ENCODE peak calls at places on chromosomes 1 and 21, in five cellular contexts. P is right lobe of liver; Q is prostate gland; J is CD8-positive, alpha-beta memory T cell; F is left ventricle myocardium inferior. T is an unnamed sample. For H3K36me3, the result is how much of the 10 kb centered on the place peaks cover.

GRCh38 chr1:106268070-106268469 is 788.4 kb upstream of the PRMT6 start:
- DNase-seq in P (no peak), Q (no peak), J (no peak), F (no peak), T (no peak)

GRCh38 chr1:14143777-14144176 is 443.8 kb downstream of the PRDM2 start:
- DNase-seq in P (no peak), Q (no peak), J (no peak), F (no peak), T (no peak)

GRCh38 chr21:46393451-46393940 is 65.2 kb upstream of the DIP2A start:
- DNase-seq in P (no peak), Q (no peak), J (no peak), F (no peak), T (no peak)

GRCh38 chr1:189962171-189962570 is 515.5 kb downstream of the BRINP3 start:
- DNase-seq in P (no peak), Q (no peak), J (no peak), F (no peak), T (no peak)

GRCh38 chr21:32393677-32394001 is 827 bp upstream of the URB1 start:
- DNase-seq in P (no peak), Q (no peak), J (no peak), F (no peak), T (no peak)

GRCh38 chr1:16080422-16081150 is 7.1 kb upstream of the FAM131C start:
- DNase-seq in P (no peak), Q (no peak), J (no peak), F (no peak), T (no peak)

GRCh38 chr1:151867785-151868403 is 14.4 kb upstream of the THEM5 start:
- DNase-seq in P (no peak), Q (no peak), J (no peak), F (no peak), T (no peak)

GRCh38 chr1:214154596-214155261 is 126.2 kb upstream of the SMYD2 start:
- DNase-seq in P (no peak), Q (no peak), J (no peak), F (no peak), T (no peak)

GRCh38 chr1:30037251-30038118 is 685.9 kb downstream of the MATN1 start:
- DNase-seq in P (no peak), Q (no peak), J (no peak), F (no peak), T (no peak)

GRCh38 chr1:35847935-35848565 is 35.0 kb upstream of the AGO1 start:
- DNase-seq in P (no peak), Q (no peak), J (no peak), F (no peak), T (no peak)

GRCh38 chr1:231369282-231369681 is 31.2 kb downstream of the SPRTN start:
- DNase-seq in P (no peak), Q (no peak), J (no peak), F (no peak), T (no peak)

GRCh38 chr1:218837051-218837450 is 336.6 kb upstream of the LYPLAL1 start:
- DNase-seq in P (no peak), Q (no peak), J (no peak), F (no peak), T (no peak)

GRCh38 chr1:161044535-161044907 is 1.3 kb downstream of the USF1 start:
- DNase-seq in P (no peak), Q (no peak), J (no peak), F (no peak), T (no peak)

GRCh38 chr1:104629589-104629988 is 879.9 kb downstream of the AMY1C start:
- DNase-seq in P (no peak), Q (no peak), J (no peak), F (no peak), T (no peak)

GRCh38 chr1:63671514-63671913 is 78.3 kb downstream of the PGM1 start:
- DNase-seq in P (no peak), Q (no peak), J (no peak), F (no peak), T (no peak)

GRCh38 chr1:24486296-24487065 is 16.2 kb upstream of the RCAN3 start:
- DNase-seq in P (no peak), Q (no peak), J (peak), F (no peak), T (peak)

GRCh38 chr1:84253041-84253440 is 48.5 kb upstream of the SAMD13 start:
- DNase-seq in P (no peak), Q (no peak), J (no peak), F (no peak), T (no peak)

GRCh38 chr1:211613108-211613947 is 34.4 kb upstream of the SLC30A1 start:
- DNase-seq in P (peak), Q (peak), J (no peak), F (peak), T (no peak)

GRCh38 chr1:90579212-90579802 is 137.8 kb downstream of the BARHL2 start:
- DNase-seq in P (no peak), Q (no peak), J (no peak), F (no peak), T (no peak)

GRCh38 chr1:53585116-53585515 is 125.9 kb downstream of the DMRTB1 start:
- DNase-seq in P (no peak), Q (no peak), J (peak), F (no peak), T (peak)

GRCh38 chr1:77283701-77284425 is 2.0 kb downstream of the AK5 start:
- DNase-seq in P (no peak), Q (no peak), J (no peak), F (no peak), T (no peak)

GRCh38 chr1:229107972-229108371 is 162.9 kb upstream of the RAB4A start:
- DNase-seq in P (no peak), Q (no peak), J (no peak), F (no peak), T (no peak)

GRCh38 chr1:184485731-184486723 is 99.2 kb downstream of the C1orf21 start:
- DNase-seq in P (no peak), Q (no peak), J (no peak), F (no peak), T (no peak)

GRCh38 chr1:168834225-168834872 is 105.3 kb upstream of the DPT start:
- DNase-seq in P (no peak), Q (no peak), J (no peak), F (no peak), T (no peak)

GRCh38 chr21:42616366-42617340 is 36.8 kb upstream of the PDE9A start:
- DNase-seq in P (no peak), Q (no peak), J (no peak), F (no peak), T (peak)

GRCh38 chr1:1114431-1114830 is 1.5 kb downstream of the C1orf159 start:
- DNase-seq in P (peak), Q (no peak), J (no peak), F (peak), T (no peak)

GRCh38 chr21:27040738-27041137 is 73.8 kb upstream of the ADAMTS5 start:
- DNase-seq in P (no peak), Q (no peak), J (no peak), F (no peak), T (no peak)

GRCh38 chr1:24503003-24503751 is 541 bp downstream of the RCAN3 start:
- DNase-seq in P (no peak), Q (peak), J (no peak), F (peak), T (peak)

GRCh38 chr1:81600363-81600762 is 200.4 kb upstream of the ADGRL2 start:
- DNase-seq in P (no peak), Q (no peak), J (no peak), F (no peak), T (no peak)

GRCh38 chr1:227299688-227300087 is 18.6 kb downstream of the CDC42BPA start:
- DNase-seq in P (no peak), Q (no peak), J (no peak), F (no peak), T (no peak)

GRCh38 chr21:45443595-45444181 is 38.7 kb downstream of the COL18A1 start:
- DNase-seq in P (peak), Q (no peak), J (no peak), F (no peak), T (no peak)

GRCh38 chr1:103514920-103515503 is 10.5 kb upstream of the RNPC3 start:
- DNase-seq in P (no peak), Q (no peak), J (no peak), F (no peak), T (no peak)

GRCh38 chr21:39515684-39516083 is 63.9 kb downstream of the SH3BGR start:
- DNase-seq in P (no peak), Q (no peak), J (no peak), F (no peak), T (no peak)
- H3K36me3 ChIP-seq in P (under half), Q (under half), J (under half), F (under half), T (under half)

GRCh38 chr1:154860154-154860870 is 9.8 kb downstream of the KCNN3 start:
- DNase-seq in P (no peak), Q (no peak), J (no peak), F (no peak), T (no peak)
- H3K27ac ChIP-seq in P (no peak), Q (no peak), J (peak), F (no peak), T (no peak)

DNA sequence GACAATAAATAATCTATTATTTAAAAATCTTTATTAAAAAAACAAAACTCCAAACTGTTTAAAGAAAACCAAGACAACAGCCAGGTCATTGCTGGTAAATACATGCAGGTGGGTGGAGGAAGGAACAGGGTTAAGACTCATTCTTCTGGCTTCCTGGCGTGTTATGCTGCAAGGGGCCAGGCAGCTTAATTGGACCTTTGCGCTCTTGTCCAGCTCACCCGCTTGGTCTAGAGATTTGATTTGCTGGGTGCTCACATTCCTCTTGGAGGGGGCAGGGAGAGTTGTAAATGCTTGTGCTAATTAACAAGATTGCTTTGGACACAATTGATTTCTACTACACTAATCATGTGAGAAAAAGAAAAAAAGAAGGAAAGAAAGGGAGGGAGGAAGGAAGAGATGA is 10.5 kb downstream of the CEP104 start:
- DNase-seq in P (no peak), Q (no peak), J (no peak), F (no peak), T (no peak)
- H3K36me3 ChIP-seq in P (under half), Q (under half), J (under half), F (half or more), T (under half)

DNA sequence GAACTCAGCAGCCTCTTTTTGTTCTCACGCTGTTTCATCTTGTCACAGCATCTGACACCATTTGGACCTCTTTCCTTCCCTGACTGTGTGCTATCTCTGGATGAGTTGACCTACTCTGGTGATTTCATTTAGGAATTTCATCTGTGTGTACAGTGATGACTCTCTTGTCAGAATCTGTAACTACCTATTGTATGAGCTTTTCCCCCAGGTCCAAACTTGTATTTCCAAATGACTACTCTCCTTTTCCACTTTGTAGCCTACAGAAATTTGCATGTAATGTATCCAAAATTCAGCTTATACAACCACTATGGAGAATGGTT is 58.9 kb upstream of the MACF1 start:
- DNase-seq in P (no peak), Q (no peak), J (no peak), F (no peak), T (no peak)
- H3K27ac ChIP-seq in P (no peak), Q (no peak), J (no peak), F (no peak), T (no peak)

DNA sequence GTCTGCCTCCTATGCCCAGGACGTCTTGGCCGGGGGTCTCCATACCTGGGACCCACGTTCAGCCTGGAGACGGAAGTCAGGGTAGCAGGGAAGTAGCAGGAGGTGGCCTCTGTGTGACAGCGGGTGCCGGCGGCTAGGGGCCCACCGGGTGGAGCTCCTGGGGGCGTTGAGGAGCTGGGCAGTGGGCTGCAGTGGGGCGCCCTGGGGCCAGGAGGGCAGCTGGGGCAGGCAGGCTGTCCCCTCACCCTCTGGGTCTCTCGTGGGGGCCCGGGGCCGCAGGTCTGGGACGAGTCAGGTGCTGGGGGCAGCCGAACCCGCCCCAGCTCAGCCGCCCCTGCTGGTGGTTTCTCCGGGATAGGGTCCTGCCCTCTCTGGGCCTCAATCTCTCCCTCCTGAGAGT is 14.7 kb upstream of the PEX10 start:
- DNase-seq in P (no peak), Q (no peak), J (no peak), F (no peak), T (no peak)
- H3K36me3 ChIP-seq in P (under half), Q (under half), J (under half), F (under half), T (under half)

GRCh38 chr1:207283421-207283820 is 38.1 kb upstream of the CD55 start:
- DNase-seq in P (no peak), Q (no peak), J (no peak), F (no peak), T (no peak)

GRCh38 chr1:207282496-207283380 is 38.7 kb upstream of the CD55 start:
- DNase-seq in P (no peak), Q (no peak), J (no peak), F (no peak), T (no peak)

GRCh38 chr1:207282049-207282448 is 39.4 kb upstream of the CD55 start:
- DNase-seq in P (no peak), Q (no peak), J (no peak), F (no peak), T (no peak)

GRCh38 chr1:207286747-207287528 is 34.5 kb upstream of the CD55 start:
- DNase-seq in P (no peak), Q (no peak), J (no peak), F (no peak), T (no peak)

GRCh38 chr1:207284209-207284892 is 37.1 kb upstream of the CD55 start:
- DNase-seq in P (no peak), Q (no peak), J (no peak), F (no peak), T (no peak)
- H3K27ac ChIP-seq in P (no peak), Q (no peak), J (no peak), F (peak), T (no peak)

T was measured in CD8-positive, alpha-beta T cell.